ENCODE peak calls at places on chromosomes 16 and 17, in six cellular contexts. F, L, O, Z, A and P are unnamed samples.

GRCh38 chr17:76735586-76736348 is 1.4 kb downstream of the SRSF2 start:
- DNase-seq in F (no peak), L (no peak), Z (no peak), A (no peak), O (no peak), P (no peak)

GRCh38 chr17:2337811-2338657 is 733 bp downstream of the SGSM2 start:
- DNase-seq in L (peak), Z (peak), A (peak), F (peak), O (peak), P (peak)

GRCh38 chr17:50682938-50683337 is 24.8 kb downstream of the ANKRD40 start:
- DNase-seq in Z (no peak), F (no peak), L (no peak), O (no peak), A (no peak), P (no peak)

GRCh38 chr16:84993926-84994325 is 17.4 kb downstream of the ZDHHC7 start:
- DNase-seq in Z (no peak), A (no peak), L (peak), F (no peak), O (no peak), P (no peak)

GRCh38 chr17:48510761-48511604 is 19.8 kb downstream of the HOXB1 start:
- DNase-seq in A (peak), F (peak), O (no peak), L (no peak), Z (no peak), P (no peak)

GRCh38 chr17:13008461-13008860 is 9.4 kb downstream of the ELAC2 start:
- DNase-seq in O (no peak), A (no peak), F (no peak), Z (no peak), L (no peak), P (no peak)

GRCh38 chr17:28864991-28865849 is 10.4 kb downstream of the ERAL1 start:
- DNase-seq in Z (no peak), F (no peak), O (no peak), L (no peak), A (no peak), P (no peak)

GRCh38 chr16:20216818-20217217 is 110.5 kb downstream of the GP2 start:
- DNase-seq in F (no peak), A (no peak), O (no peak), Z (peak), L (no peak), P (no peak)

GRCh38 chr17:70855401-70856054 is 686.2 kb downstream of the KCNJ2 start:
- DNase-seq in F (no peak), O (no peak), Z (no peak), L (no peak), A (no peak), P (no peak)

GRCh38 chr17:56185905-56186783 is 32.9 kb downstream of the ANKFN1 start:
- DNase-seq in F (no peak), Z (no peak), O (no peak), A (no peak), L (no peak), P (no peak)

GRCh38 chr17:34314279-34314678 is 5.0 kb upstream of the CCL8 start:
- DNase-seq in L (no peak), A (no peak), Z (no peak), F (no peak), O (no peak), P (no peak)

GRCh38 chr16:69873783-69874182 is 77.4 kb upstream of the CLEC18A start:
- DNase-seq in L (no peak), O (no peak), Z (no peak), A (no peak), F (no peak), P (no peak)

GRCh38 chr16:85418978-85419491 is 194.1 kb upstream of the GSE1 start:
- DNase-seq in F (no peak), Z (peak), A (no peak), L (peak), O (no peak), P (no peak)

GRCh38 chr17:1733047-1733357 is 8.5 kb downstream of the WDR81 start:
- DNase-seq in A (no peak), O (no peak), Z (no peak), L (no peak), F (no peak), P (no peak)

GRCh38 chr16:81719993-81720392 is 59.1 kb upstream of the PLCG2 start:
- DNase-seq in Z (no peak), A (no peak), L (no peak), O (no peak), F (no peak), P (no peak)

GRCh38 chr16:49452108-49452507 is 78.5 kb downstream of the C16orf78 start:
- DNase-seq in Z (no peak), A (no peak), F (no peak), O (no peak), L (no peak), P (no peak)

GRCh38 chr16:85086347-85087291 is 25.7 kb downstream of the CIBAR2 start:
- DNase-seq in L (peak), Z (peak), A (peak), F (peak), O (peak), P (peak)

GRCh38 chr17:66747561-66748275 is 87.2 kb upstream of the CACNG5 start:
- DNase-seq in A (no peak), F (no peak), Z (no peak), L (no peak), O (no peak), P (no peak)

DNA sequence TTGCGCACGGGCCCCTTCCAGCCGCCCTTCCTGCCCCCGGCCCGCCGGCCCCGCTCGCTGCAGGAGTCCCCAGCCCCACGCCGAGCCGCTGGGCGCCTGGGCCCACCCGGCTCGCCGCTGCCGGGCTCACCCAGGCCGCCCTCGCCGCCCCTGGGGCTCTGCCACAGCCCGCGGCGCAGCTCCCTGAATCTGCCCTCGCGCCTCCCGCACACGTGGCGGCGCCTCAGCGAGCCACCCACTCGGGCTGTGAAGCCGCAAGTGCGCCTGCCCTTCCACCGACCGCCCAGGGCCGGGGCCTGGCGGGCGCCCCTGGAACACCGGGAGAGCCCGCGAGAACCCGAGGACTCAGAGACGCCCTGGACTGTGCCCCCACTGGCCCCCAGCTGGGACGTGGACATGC is 12.6 kb downstream of the MYO15A start:
- DNase-seq in Z (no peak), F (no peak), O (no peak), L (no peak), A (no peak), P (no peak)
- H3K27ac ChIP-seq in Z (no peak), F (no peak), O (no peak), L (no peak), A (no peak), P (no peak)

DNA sequence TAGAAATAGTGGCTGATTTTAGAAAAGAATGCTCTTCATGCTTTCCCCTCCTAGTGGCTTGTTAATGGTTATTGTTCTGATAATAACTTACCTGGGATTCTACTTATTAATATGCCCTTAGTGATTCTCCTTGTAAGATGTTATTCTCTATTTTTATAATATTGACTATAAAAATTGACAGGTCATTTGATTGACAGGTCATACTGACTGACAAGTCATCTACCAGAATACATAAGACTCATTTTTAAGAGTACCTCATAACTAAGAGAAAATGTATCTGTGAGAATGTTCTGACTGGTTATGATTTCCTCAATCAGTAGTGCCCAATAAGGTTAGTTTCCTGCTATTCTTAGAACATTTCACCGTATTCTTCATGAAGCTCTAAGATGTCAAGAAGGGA is 8.6 kb upstream of the COX10 start:
- DNase-seq in Z (no peak), L (no peak), F (no peak), O (no peak), A (no peak), P (no peak)
- H3K27ac ChIP-seq in Z (no peak), L (no peak), F (no peak), O (no peak), A (no peak), P (no peak)

GRCh38 chr16:23026777-23027362 is 122.4 kb downstream of the USP31 start:
- DNase-seq in O (no peak), A (no peak), F (no peak), L (no peak), Z (peak), P (no peak)
- H3K27ac ChIP-seq in O (no peak), A (no peak), F (no peak), L (no peak), Z (no peak), P (no peak)

DNA sequence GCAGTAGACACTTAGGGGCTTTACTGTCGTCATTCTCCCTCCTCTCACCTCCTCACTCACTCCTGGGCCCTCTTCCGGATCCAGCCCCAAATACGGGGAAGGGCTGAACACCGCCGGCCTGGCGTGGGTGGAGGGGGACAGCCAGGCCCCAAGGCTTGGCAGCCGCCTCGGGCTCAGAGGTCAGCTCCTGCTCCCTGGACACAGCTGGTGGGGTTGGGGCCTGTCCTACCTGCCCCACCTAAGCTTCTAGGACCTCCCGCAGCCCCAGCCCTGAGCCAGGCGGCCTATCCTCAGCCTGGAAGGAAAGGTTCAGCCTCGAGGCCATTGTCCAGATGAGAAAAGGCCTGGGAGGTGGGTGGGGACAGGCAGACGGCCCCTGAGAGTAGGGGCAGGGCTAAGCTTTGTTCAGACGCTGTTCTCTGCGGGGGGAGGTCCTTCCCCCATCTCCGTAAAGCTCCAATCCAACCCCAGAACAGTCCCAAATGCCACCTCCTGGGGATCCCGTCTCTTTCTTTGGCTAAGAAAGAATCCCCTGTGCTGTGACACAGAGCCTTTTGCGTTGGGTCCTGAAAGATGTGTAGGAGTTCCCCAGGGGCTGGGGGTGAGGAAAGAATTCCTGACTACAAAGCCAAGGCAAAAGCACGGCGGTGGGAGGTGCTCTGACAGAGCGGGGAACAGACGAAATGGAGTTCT is 861 bp upstream of the LLGL1 start:
- DNase-seq in L (no peak), F (no peak), A (no peak), O (no peak), Z (peak), P (no peak)
- H3K27ac ChIP-seq in L (peak), F (no peak), A (no peak), O (peak), Z (peak), P (peak)